ENCODE peak calls at places on chromosome 20, in five cellular contexts. Q is activated effector memory CD4-positive, alpha-beta T cell treated with Interleukin-2 at 50 U/mL for 16 hours; T is SJSA1; B is AG04450; Z is fibroblast of lung. G is an unnamed sample.

GRCh38 chr20:8721098-8721497 is 347.8 kb upstream of the PLCB4 start:
- DNase-seq in B (peak), Q (no peak), Z (peak), T (peak), G (peak)

GRCh38 chr20:31559704-31560093 is 45.4 kb upstream of the ID1 start:
- DNase-seq in B (no peak), Q (no peak), T (no peak), Z (no peak), G (no peak)

GRCh38 chr20:7540923-7541322 is 399.3 kb downstream of the HAO1 start:
- DNase-seq in T (no peak), Q (no peak), Z (no peak), B (no peak), G (no peak)

GRCh38 chr20:34522969-34523871 is 7.0 kb downstream of the DYNLRB1 start:
- DNase-seq in Z (peak), Q (no peak), B (peak), T (peak), G (peak)

GRCh38 chr20:44695295-44696230 is 19.6 kb upstream of the CCN5 start:
- DNase-seq in T (no peak), B (peak), Z (peak), Q (no peak), G (no peak)

GRCh38 chr20:62837790-62838458 is 21.1 kb downstream of the COL9A3 start:
- DNase-seq in Q (no peak), Z (peak), B (no peak), T (no peak), G (no peak)

GRCh38 chr20:64212750-64213149 is 42.8 kb upstream of the PCMTD2 start:
- DNase-seq in T (no peak), Z (peak), Q (no peak), B (no peak), G (no peak)

GRCh38 chr20:57123139-57123903 is 143.1 kb downstream of the BMP7 start:
- DNase-seq in T (no peak), B (no peak), Q (no peak), Z (no peak), G (no peak)

GRCh38 chr20:41222703-41223102 is 85.4 kb downstream of the PLCG1 start:
- DNase-seq in B (no peak), Z (peak), Q (no peak), T (no peak), G (no peak)

GRCh38 chr20:49063279-49063678 is 17.2 kb downstream of the CSE1L start:
- DNase-seq in T (no peak), B (no peak), Q (no peak), Z (no peak), G (no peak)

GRCh38 chr20:62030834-62031434 is 34.7 kb downstream of the TAF4 start:
- DNase-seq in Z (no peak), Q (no peak), T (no peak), B (no peak), G (no peak)

GRCh38 chr20:24027229-24027628 is 38.6 kb upstream of the GGTLC1 start:
- DNase-seq in T (no peak), Z (no peak), Q (peak), B (no peak), G (peak)

GRCh38 chr20:35004051-35004725 is 48.5 kb downstream of the MYH7B start:
- DNase-seq in B (no peak), T (no peak), Q (no peak), Z (no peak), G (no peak)

GRCh38 chr20:37319120-37319717 is 26.7 kb upstream of the SRC start:
- DNase-seq in T (no peak), Z (no peak), Q (no peak), B (no peak), G (no peak)

GRCh38 chr20:32906871-32907495 is 48.3 kb downstream of the EFCAB8 start:
- DNase-seq in Z (no peak), Q (no peak), B (no peak), T (no peak), G (no peak)

GRCh38 chr20:44683263-44684046 is 31.7 kb upstream of the CCN5 start:
- DNase-seq in T (no peak), B (no peak), Z (no peak), Q (peak), G (peak)

GRCh38 chr20:1537731-1538058 is 19.8 kb downstream of the SIRPD start:
- DNase-seq in T (no peak), B (no peak), Z (no peak), Q (no peak), G (no peak)

GRCh38 chr20:20215976-20216727 is 151.8 kb upstream of the INSM1 start:
- DNase-seq in B (no peak), Q (no peak), T (no peak), Z (no peak), G (no peak)

GRCh38 chr20:17712201-17712600 is 12.4 kb downstream of the BANF2 start:
- DNase-seq in Z (no peak), T (peak), B (no peak), Q (no peak), G (no peak)

GRCh38 chr20:24870876-24871275 is 78.2 kb upstream of the CST7 start:
- DNase-seq in B (no peak), Z (no peak), T (no peak), Q (no peak), G (no peak)

GRCh38 chr20:50202677-50203076 is 12.0 kb downstream of the CEBPB start:
- DNase-seq in Z (no peak), T (no peak), B (no peak), Q (no peak), G (peak)

GRCh38 chr20:10332656-10333421 is 101.2 kb downstream of the MKKS start:
- DNase-seq in Z (peak), Q (no peak), T (no peak), B (no peak), G (no peak)

GRCh38 chr20:62942456-62942855 is 4.5 kb downstream of the GID8 start:
- DNase-seq in Z (no peak), Q (no peak), T (no peak), B (no peak), G (no peak)

GRCh38 chr20:39706089-39706721 is 744.1 kb downstream of the DHX35 start:
- DNase-seq in B (no peak), T (no peak), Q (no peak), Z (no peak), G (no peak)

GRCh38 chr20:10429443-10429981 is 4.5 kb downstream of the MKKS start:
- DNase-seq in Q (no peak), B (no peak), T (no peak), Z (no peak), G (no peak)

GRCh38 chr20:63102720-63103375 is 96.1 kb upstream of the BHLHE23 start:
- DNase-seq in Q (peak), B (no peak), Z (peak), T (no peak), G (peak)

GRCh38 chr20:38460040-38460623 is 12.5 kb upstream of the RALGAPB start:
- DNase-seq in T (peak), Q (no peak), Z (peak), B (no peak), G (no peak)

GRCh38 chr20:32675223-32675975 is 1.7 kb upstream of the C20orf203 start:
- DNase-seq in Q (no peak), T (no peak), Z (no peak), B (no peak), G (peak)

GRCh38 chr20:51221791-51222408 is 199.0 kb upstream of the KCNG1 start:
- DNase-seq in B (peak), T (no peak), Q (no peak), Z (peak), G (no peak)

GRCh38 chr20:47506850-47507249 is 5.2 kb downstream of the NCOA3 start:
- DNase-seq in Q (no peak), T (no peak), B (no peak), Z (no peak), G (no peak)

GRCh38 chr20:50783903-50784302 is 11.0 kb upstream of the BCAS4 start:
- DNase-seq in Q (no peak), B (no peak), Z (no peak), T (no peak), G (no peak)